ENCODE peak calls at places on chromosomes 2 and 18, in six cellular contexts. L is H1, W is mesendoderm, J is neuronal stem cell, T is mesenchymal stem cell, B is trophoblast cell. X is an unnamed sample. For H3K36me3, the result is how much of the 10 kb centered on the place peaks cover.

GRCh38 chr2:100291152-100291970 is 30.9 kb downstream of the LONRF2 start:
- DNase-seq in L (no peak), W (peak), J (no peak), T (peak), B (peak), X (peak)

GRCh38 chr2:61763605-61764034 is 90.2 kb downstream of the FAM161A start:
- DNase-seq in L (no peak), W (no peak), J (no peak), T (peak), B (peak), X (peak)

GRCh38 chr2:158011055-158011771 is 90.5 kb upstream of the UPP2 start:
- DNase-seq in L (no peak), W (peak), J (no peak), T (peak), B (peak), X (no peak)

GRCh38 chr2:37460866-37461229 is 116.4 kb downstream of the QPCT start:
- DNase-seq in L (no peak), W (no peak), J (no peak), T (no peak), B (no peak), X (no peak)

GRCh38 chr2:33791625-33792024 is 192.5 kb upstream of the FAM98A start:
- DNase-seq in L (no peak), W (no peak), J (no peak), T (peak), B (peak), X (peak)

GRCh38 chr2:209423562-209424541 is at the start of gene MAP2:
- DNase-seq in L (peak), W (peak), J (peak), T (peak), B (peak), X (peak)

GRCh38 chr2:19664651-19665050 is 237.1 kb downstream of the TTC32 start:
- DNase-seq in L (no peak), W (no peak), J (no peak), T (no peak), B (no peak), X (no peak)

GRCh38 chr18:71471963-71472725 is 1072.0 kb downstream of the CBLN2 start:
- DNase-seq in L (peak), W (peak), J (no peak), T (no peak), B (no peak), X (no peak)

GRCh38 chr2:10659898-10660568 is 29.7 kb downstream of the NOL10 start:
- DNase-seq in L (peak), W (peak), J (peak), T (peak), B (peak), X (peak)

GRCh38 chr2:133937669-133938068 is 316.2 kb upstream of the MGAT5 start:
- DNase-seq in L (no peak), W (no peak), J (no peak), T (no peak), B (peak), X (peak)

GRCh38 chr18:11887305-11888262 is 20.5 kb downstream of the MPPE1 start:
- DNase-seq in L (no peak), W (no peak), J (no peak), T (no peak), B (peak), X (no peak)
- H3K36me3 ChIP-seq in L (under half), W (under half), J (half or more), T (under half), B (under half), X (under half)

GRCh38 chr18:9839211-9839610 is 46.6 kb upstream of the TXNDC2 start:
- DNase-seq in L (no peak), W (no peak), J (no peak), T (no peak), B (no peak), X (no peak)
- H2AK5ac ChIP-seq in L (peak), W (no peak), J (peak), T (no peak), B (no peak), X (no peak)

GRCh38 chr2:200862532-200863000 is 1.9 kb downstream of the CLK1 start:
- DNase-seq in L (no peak), W (peak), J (no peak), T (peak), B (peak), X (peak)

GRCh38 chr2:200863655-200864205 is 728 bp downstream of the CLK1 start:
- DNase-seq in L (no peak), W (peak), J (no peak), T (no peak), B (no peak), X (no peak)

GRCh38 chr2:200861617-200862016 is 2.8 kb downstream of the CLK1 start:
- DNase-seq in L (no peak), W (no peak), J (no peak), T (no peak), B (no peak), X (no peak)

GRCh38 chr2:200856806-200857205 is 7.7 kb downstream of the CLK1 start:
- DNase-seq in L (no peak), W (no peak), J (no peak), T (no peak), B (no peak), X (no peak)

GRCh38 chr2:200860092-200860795 is 4.2 kb downstream of the CLK1 start:
- DNase-seq in L (no peak), W (peak), J (no peak), T (no peak), B (no peak), X (no peak)
- H3K36me3 ChIP-seq in L (under half), W (under half), J (half or more), T (under half), B (under half), X (under half)

GRCh38 chr2:22970991-22971390 is 414.0 kb upstream of the KLHL29 start:
- DNase-seq in L (no peak), W (no peak), J (no peak), T (no peak), B (no peak), X (no peak)
- H2AK5ac ChIP-seq in L (no peak), W (no peak), J (no peak), T (no peak), B (no peak), X (no peak)

GRCh38 chr2:191001032-191001431 is 12.9 kb downstream of the STAT1 start:
- DNase-seq in L (no peak), W (no peak), J (no peak), T (no peak), B (no peak), X (no peak)

GRCh38 chr2:191006997-191007604 is 6.9 kb downstream of the STAT1 start:
- DNase-seq in L (no peak), W (no peak), J (no peak), T (no peak), B (no peak), X (no peak)

GRCh38 chr2:191001624-191002023 is 12.3 kb downstream of the STAT1 start:
- DNase-seq in L (no peak), W (no peak), J (no peak), T (no peak), B (no peak), X (no peak)

GRCh38 chr2:191006297-191006696 is 7.7 kb downstream of the STAT1 start:
- DNase-seq in L (no peak), W (no peak), J (no peak), T (no peak), B (no peak), X (no peak)

GRCh38 chr2:191003405-191004309 is 10.3 kb downstream of the STAT1 start:
- DNase-seq in L (no peak), W (no peak), J (no peak), T (no peak), B (no peak), X (no peak)
- H3K36me3 ChIP-seq in L (half or more), W (under half), J (half or more), T (under half), B (under half), X (half or more)

GRCh38 chr2:206980413-206980812 is 41.1 kb downstream of the CPO start:
- DNase-seq in L (no peak), W (no peak), J (no peak), T (no peak), B (no peak), X (no peak)

GRCh38 chr2:206979922-206980321 is 40.6 kb downstream of the CPO start:
- DNase-seq in L (no peak), W (no peak), J (no peak), T (no peak), B (no peak), X (no peak)

GRCh38 chr2:206981089-206981674 is 41.9 kb downstream of the CPO start:
- DNase-seq in L (no peak), W (no peak), J (no peak), T (no peak), B (no peak), X (no peak)

GRCh38 chr2:206981739-206982336 is 42.5 kb downstream of the CPO start:
- DNase-seq in L (peak), W (peak), J (peak), T (peak), B (peak), X (peak)

DNA sequence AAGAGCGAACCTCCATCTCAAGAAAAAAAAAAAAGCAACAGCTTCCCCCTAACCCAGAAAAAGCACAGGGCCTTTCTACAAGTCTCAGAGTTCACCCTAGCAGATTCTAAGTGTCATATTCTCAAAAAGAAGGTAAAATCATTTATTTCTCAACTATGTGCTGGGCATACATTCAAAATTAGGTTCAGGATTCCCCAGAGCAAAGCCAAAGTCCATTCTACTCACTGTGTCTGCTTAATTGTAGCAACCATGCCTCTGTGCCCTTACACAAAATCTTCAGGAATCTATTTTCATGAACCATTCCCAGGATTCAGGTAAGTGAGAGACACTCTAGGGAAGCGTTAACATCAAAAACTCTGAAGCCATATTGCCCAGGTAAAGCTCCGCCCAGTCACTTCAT is 40.0 kb downstream of the CPO start:
- DNase-seq in L (no peak), W (no peak), J (no peak), T (no peak), B (no peak), X (no peak)
- H2AK5ac ChIP-seq in L (no peak), W (no peak), J (no peak), T (no peak), B (no peak), X (no peak)

DNA sequence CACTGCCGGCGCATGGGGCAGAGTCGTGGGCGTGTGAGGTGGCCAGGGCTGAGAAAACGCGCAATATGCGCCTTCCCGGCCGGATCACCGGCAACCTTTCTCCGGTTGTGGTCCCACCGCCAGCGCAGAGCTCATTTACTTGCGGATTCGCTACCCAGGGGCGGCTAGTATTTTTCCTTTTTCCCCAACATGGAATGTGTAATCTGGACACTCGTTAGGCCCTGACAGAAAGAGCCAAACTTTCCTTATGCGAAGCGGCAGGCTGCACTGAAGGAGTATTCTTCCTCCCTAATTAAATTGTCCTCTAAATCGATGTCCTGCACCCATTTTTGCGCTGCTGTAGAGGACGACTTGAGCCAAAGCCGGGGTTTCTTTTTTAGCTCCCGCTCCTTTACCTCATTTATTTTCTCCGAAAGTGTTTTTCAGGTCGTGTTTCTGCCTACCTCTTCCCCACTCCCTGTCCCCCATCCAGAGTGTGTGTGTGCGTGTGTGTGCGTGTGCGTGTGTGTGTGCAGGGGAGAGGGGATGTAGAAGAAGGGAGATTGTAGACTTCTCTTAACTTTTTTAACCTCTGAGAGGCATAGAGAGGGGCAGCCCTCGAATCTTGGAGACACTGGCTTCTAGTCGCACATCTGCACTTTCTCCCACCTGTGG is 2.7 kb downstream of the OTX1 start:
- DNase-seq in L (no peak), W (peak), J (no peak), T (peak), B (no peak), X (no peak)
- H3K36me3 ChIP-seq in L (under half), W (under half), J (under half), T (under half), B (under half), X (under half)

X was measured in IMR-90.